ENCODE peak calls at places on chromosomes 5 and 9, in seven cellular contexts. One of them, this sample, is unnamed.

GRCh38 chr5:60023255-60023654 is 129.7 kb upstream of the PDE4D start:
- DNase-seq in fibroblast of villous mesenchyme: no peak
- DNase-seq in CD8-positive, alpha-beta T cell: no peak
- DNase-seq in SK-N-SH: no peak
- DNase-seq in fibroblast of the aortic adventitia: no peak
- DNase-seq in choroid plexus epithelial cell: peak; percentile 59
- DNase-seq in fibroblast of pulmonary artery: no peak
- DNase-seq in this sample: no peak

GRCh38 chr5:36688722-36689121 is 82.3 kb downstream of the SLC1A3 start:
- DNase-seq in fibroblast of the aortic adventitia: no peak
- DNase-seq in fibroblast of pulmonary artery: no peak
- DNase-seq in CD8-positive, alpha-beta T cell: no peak
- DNase-seq in choroid plexus epithelial cell: peak; percentile 25
- DNase-seq in fibroblast of villous mesenchyme: peak; percentile 14
- DNase-seq in SK-N-SH: no peak
- DNase-seq in this sample: peak; percentile 31

GRCh38 chr9:87498046-87498815 is 564 bp downstream of the DAPK1 start:
- DNase-seq in fibroblast of pulmonary artery: peak; percentile 52
- DNase-seq in CD8-positive, alpha-beta T cell: no peak
- DNase-seq in SK-N-SH: peak; percentile 89
- DNase-seq in fibroblast of the aortic adventitia: peak; percentile 28
- DNase-seq in choroid plexus epithelial cell: peak; percentile 32
- DNase-seq in fibroblast of villous mesenchyme: no peak
- DNase-seq in this sample: peak; percentile 58

GRCh38 chr5:139982975-139983240 is 60.2 kb downstream of the NRG2 start:
- DNase-seq in fibroblast of pulmonary artery: no peak
- DNase-seq in fibroblast of villous mesenchyme: no peak
- DNase-seq in choroid plexus epithelial cell: no peak
- DNase-seq in fibroblast of the aortic adventitia: no peak
- DNase-seq in CD8-positive, alpha-beta T cell: no peak
- DNase-seq in SK-N-SH: no peak
- DNase-seq in this sample: no peak

GRCh38 chr5:171893290-171893890 is 107.8 kb downstream of the SMIM23 start:
- DNase-seq in fibroblast of the aortic adventitia: peak; percentile 64
- DNase-seq in CD8-positive, alpha-beta T cell: no peak
- DNase-seq in fibroblast of villous mesenchyme: peak; percentile 46
- DNase-seq in SK-N-SH: no peak
- DNase-seq in fibroblast of pulmonary artery: peak; percentile 65
- DNase-seq in choroid plexus epithelial cell: peak; percentile 63
- DNase-seq in this sample: peak; percentile 82

GRCh38 chr5:137487600-137487999 is 11.5 kb downstream of the SPOCK1 start:
- DNase-seq in fibroblast of pulmonary artery: peak; percentile 89
- DNase-seq in CD8-positive, alpha-beta T cell: no peak
- DNase-seq in fibroblast of villous mesenchyme: peak; percentile 45
- DNase-seq in SK-N-SH: no peak
- DNase-seq in fibroblast of the aortic adventitia: peak; percentile 95
- DNase-seq in choroid plexus epithelial cell: peak; percentile 4
- DNase-seq in this sample: peak; percentile 92

GRCh38 chr5:38468978-38469706 is 87.3 kb downstream of the LIFR start:
- DNase-seq in fibroblast of the aortic adventitia: peak; percentile 28
- DNase-seq in CD8-positive, alpha-beta T cell: no peak
- DNase-seq in SK-N-SH: no peak
- DNase-seq in choroid plexus epithelial cell: peak; percentile 84
- DNase-seq in fibroblast of villous mesenchyme: no peak
- DNase-seq in fibroblast of pulmonary artery: peak; percentile 33
- DNase-seq in this sample: peak; percentile 51

GRCh38 chr9:99105152-99106043 is 485 bp downstream of the TGFBR1 start:
- DNase-seq in SK-N-SH: peak; percentile 90
- DNase-seq in fibroblast of villous mesenchyme: peak; percentile 79
- DNase-seq in fibroblast of the aortic adventitia: peak; percentile 75
- DNase-seq in CD8-positive, alpha-beta T cell: peak; percentile 31
- DNase-seq in choroid plexus epithelial cell: peak; percentile 78
- DNase-seq in fibroblast of pulmonary artery: peak; percentile 71
- DNase-seq in this sample: peak; percentile 86

GRCh38 chr9:136678624-136679023 is 8.6 kb downstream of the AGPAT2 start:
- DNase-seq in fibroblast of villous mesenchyme: no peak
- DNase-seq in fibroblast of the aortic adventitia: no peak
- DNase-seq in SK-N-SH: no peak
- DNase-seq in fibroblast of pulmonary artery: no peak
- DNase-seq in CD8-positive, alpha-beta T cell: no peak
- DNase-seq in choroid plexus epithelial cell: no peak
- DNase-seq in this sample: no peak

GRCh38 chr5:1800470-1801060 is 642 bp upstream of the NDUFS6 start:
- DNase-seq in CD8-positive, alpha-beta T cell: no peak
- DNase-seq in SK-N-SH: no peak
- DNase-seq in fibroblast of the aortic adventitia: peak; percentile 23
- DNase-seq in fibroblast of pulmonary artery: peak; percentile 19
- DNase-seq in choroid plexus epithelial cell: peak; percentile 45
- DNase-seq in fibroblast of villous mesenchyme: peak; percentile 26
- DNase-seq in this sample: peak; percentile 32

GRCh38 chr5:142548739-142549275 is 137.1 kb downstream of the FGF1 start:
- DNase-seq in fibroblast of the aortic adventitia: peak; percentile 97
- DNase-seq in SK-N-SH: peak; percentile 87
- DNase-seq in choroid plexus epithelial cell: peak; percentile 98
- DNase-seq in fibroblast of villous mesenchyme: peak; percentile 98
- DNase-seq in CD8-positive, alpha-beta T cell: no peak
- DNase-seq in fibroblast of pulmonary artery: peak; percentile 98
- DNase-seq in this sample: peak; percentile 99

GRCh38 chr9:133956520-133957076 is 35.5 kb downstream of the VAV2 start:
- DNase-seq in choroid plexus epithelial cell: peak; percentile 53
- DNase-seq in fibroblast of pulmonary artery: peak; percentile 46
- DNase-seq in SK-N-SH: peak; percentile 87
- DNase-seq in fibroblast of the aortic adventitia: peak; percentile 52
- DNase-seq in CD8-positive, alpha-beta T cell: no peak
- DNase-seq in fibroblast of villous mesenchyme: peak; percentile 42
- DNase-seq in this sample: peak; percentile 46

GRCh38 chr9:125755340-125755739 is 8.2 kb downstream of the PBX3 start:
- DNase-seq in CD8-positive, alpha-beta T cell: no peak
- DNase-seq in fibroblast of pulmonary artery: no peak
- DNase-seq in SK-N-SH: peak; percentile 28
- DNase-seq in fibroblast of the aortic adventitia: no peak
- DNase-seq in fibroblast of villous mesenchyme: no peak
- DNase-seq in choroid plexus epithelial cell: no peak
- DNase-seq in this sample: no peak

GRCh38 chr5:131627466-131627865 is 7.6 kb downstream of the RAPGEF6 start:
- DNase-seq in choroid plexus epithelial cell: no peak
- DNase-seq in fibroblast of the aortic adventitia: peak; percentile 61
- DNase-seq in SK-N-SH: no peak
- DNase-seq in fibroblast of pulmonary artery: no peak
- DNase-seq in CD8-positive, alpha-beta T cell: no peak
- DNase-seq in fibroblast of villous mesenchyme: no peak
- DNase-seq in this sample: no peak

GRCh38 chr5:98631311-98632054 is 142.0 kb upstream of the RGMB start:
- DNase-seq in fibroblast of villous mesenchyme: peak; percentile 61
- DNase-seq in fibroblast of the aortic adventitia: peak; percentile 81
- DNase-seq in SK-N-SH: no peak
- DNase-seq in choroid plexus epithelial cell: peak; percentile 69
- DNase-seq in CD8-positive, alpha-beta T cell: no peak
- DNase-seq in fibroblast of pulmonary artery: peak; percentile 39
- DNase-seq in this sample: peak; percentile 65

GRCh38 chr9:98806394-98807069 is 938 bp upstream of the GALNT12 start:
- DNase-seq in fibroblast of pulmonary artery: no peak
- DNase-seq in fibroblast of villous mesenchyme: peak; percentile 18
- DNase-seq in CD8-positive, alpha-beta T cell: no peak
- DNase-seq in choroid plexus epithelial cell: peak; percentile 36
- DNase-seq in fibroblast of the aortic adventitia: peak; percentile 56
- DNase-seq in SK-N-SH: no peak
- DNase-seq in this sample: no peak

GRCh38 chr5:78060421-78060820 is 234.1 kb downstream of the AP3B1 start:
- DNase-seq in SK-N-SH: no peak
- DNase-seq in fibroblast of villous mesenchyme: peak; percentile 10
- DNase-seq in fibroblast of pulmonary artery: peak; percentile 30
- DNase-seq in CD8-positive, alpha-beta T cell: no peak
- DNase-seq in choroid plexus epithelial cell: peak; percentile 74
- DNase-seq in fibroblast of the aortic adventitia: peak; percentile 45
- DNase-seq in this sample: peak; percentile 28

GRCh38 chr5:112684737-112685136 is 52.9 kb upstream of the APC start:
- DNase-seq in fibroblast of pulmonary artery: peak; percentile 49
- DNase-seq in CD8-positive, alpha-beta T cell: no peak
- DNase-seq in fibroblast of the aortic adventitia: peak; percentile 69
- DNase-seq in fibroblast of villous mesenchyme: peak; percentile 37
- DNase-seq in SK-N-SH: no peak
- DNase-seq in choroid plexus epithelial cell: peak; percentile 8
- DNase-seq in this sample: peak; percentile 67

GRCh38 chr9:109349431-109349846 is 28.6 kb upstream of the EPB41L4B start:
- DNase-seq in fibroblast of the aortic adventitia: peak; percentile 93
- DNase-seq in SK-N-SH: no peak
- DNase-seq in CD8-positive, alpha-beta T cell: no peak
- DNase-seq in choroid plexus epithelial cell: peak; percentile 92
- DNase-seq in fibroblast of pulmonary artery: peak; percentile 91
- DNase-seq in fibroblast of villous mesenchyme: peak; percentile 55
- DNase-seq in this sample: peak; percentile 93

GRCh38 chr9:34559616-34560546 is 29.6 kb downstream of the CNTFR start:
- DNase-seq in CD8-positive, alpha-beta T cell: no peak
- DNase-seq in fibroblast of the aortic adventitia: peak; percentile 72
- DNase-seq in fibroblast of pulmonary artery: peak; percentile 84
- DNase-seq in choroid plexus epithelial cell: peak; percentile 72
- DNase-seq in SK-N-SH: peak; percentile 79
- DNase-seq in fibroblast of villous mesenchyme: peak; percentile 70
- DNase-seq in this sample: peak; percentile 76

GRCh38 chr9:37290881-37291485 is 131.5 kb upstream of the GRHPR start:
- DNase-seq in choroid plexus epithelial cell: peak; percentile 93
- DNase-seq in fibroblast of villous mesenchyme: peak; percentile 87
- DNase-seq in fibroblast of the aortic adventitia: peak; percentile 91
- DNase-seq in CD8-positive, alpha-beta T cell: no peak
- DNase-seq in fibroblast of pulmonary artery: peak; percentile 90
- DNase-seq in SK-N-SH: no peak
- DNase-seq in this sample: peak; percentile 80

GRCh38 chr9:127537792-127538191 is 74.3 kb upstream of the STXBP1 start:
- DNase-seq in choroid plexus epithelial cell: no peak
- DNase-seq in fibroblast of villous mesenchyme: no peak
- DNase-seq in fibroblast of the aortic adventitia: no peak
- DNase-seq in SK-N-SH: peak; percentile 59
- DNase-seq in CD8-positive, alpha-beta T cell: no peak
- DNase-seq in fibroblast of pulmonary artery: no peak
- DNase-seq in this sample: no peak

GRCh38 chr5:41908374-41909079 is 4.4 kb downstream of the RIMOC1 start:
- DNase-seq in SK-N-SH: no peak
- DNase-seq in fibroblast of villous mesenchyme: peak; percentile 31
- DNase-seq in CD8-positive, alpha-beta T cell: no peak
- DNase-seq in fibroblast of the aortic adventitia: peak; percentile 73
- DNase-seq in choroid plexus epithelial cell: peak; percentile 72
- DNase-seq in fibroblast of pulmonary artery: peak; percentile 55
- DNase-seq in this sample: peak; percentile 31

GRCh38 chr5:32600057-32600622 is 14.8 kb downstream of the SUB1 start:
- DNase-seq in fibroblast of villous mesenchyme: peak; percentile 61
- DNase-seq in choroid plexus epithelial cell: peak; percentile 58
- DNase-seq in CD8-positive, alpha-beta T cell: no peak
- DNase-seq in fibroblast of the aortic adventitia: peak; percentile 99
- DNase-seq in fibroblast of pulmonary artery: peak; percentile 84
- DNase-seq in SK-N-SH: no peak
- DNase-seq in this sample: peak; percentile 75

DNA sequence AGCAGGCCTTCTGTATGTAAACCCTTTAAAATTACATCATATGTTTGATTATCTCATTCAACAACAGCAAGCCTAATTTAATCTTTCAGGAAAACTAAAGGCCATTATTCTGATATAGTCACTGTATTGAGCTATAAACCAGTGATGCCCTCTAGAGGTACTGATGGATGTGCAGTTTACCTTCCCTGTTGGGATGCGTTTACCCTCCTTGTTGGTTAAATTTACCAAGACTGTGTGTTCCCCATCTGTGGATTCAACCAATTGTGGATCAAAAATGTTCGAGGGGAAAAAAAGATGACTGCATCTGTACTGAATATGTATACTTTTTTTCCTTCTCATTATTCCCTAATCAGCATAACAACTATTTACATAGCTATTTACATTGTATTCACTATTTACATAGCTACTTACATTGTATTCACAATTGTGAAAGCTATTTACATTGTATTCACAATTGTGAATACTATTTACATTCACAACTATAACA is 3.7 kb upstream of the BAAT start:
- DNase-seq in fibroblast of the aortic adventitia: no peak
- DNase-seq in choroid plexus epithelial cell: peak; percentile 30
- DNase-seq in fibroblast of pulmonary artery: no peak
- DNase-seq in SK-N-SH: no peak
- DNase-seq in CD8-positive, alpha-beta T cell: no peak
- DNase-seq in fibroblast of villous mesenchyme: no peak
- DNase-seq in this sample: peak; percentile 9
- TF ChIP-seq CTCF in fibroblast of the aortic adventitia: peak; percentile 39
- TF ChIP-seq CTCF in choroid plexus epithelial cell: peak; percentile 59
- TF ChIP-seq CTCF in fibroblast of pulmonary artery: peak; percentile 60
- TF ChIP-seq CTCF in SK-N-SH: peak; percentile 47
- TF ChIP-seq CTCF in CD8-positive, alpha-beta T cell: no peak
- TF ChIP-seq CTCF in fibroblast of villous mesenchyme: peak; percentile 34
- TF ChIP-seq CTCF in this sample: peak; percentile 30

GRCh38 chr9:123834907-123835562 is 94.9 kb downstream of the DENND1A start:
- DNase-seq in SK-N-SH: no peak
- DNase-seq in fibroblast of villous mesenchyme: peak; percentile 26
- DNase-seq in fibroblast of pulmonary artery: peak; percentile 43
- DNase-seq in CD8-positive, alpha-beta T cell: no peak
- DNase-seq in choroid plexus epithelial cell: peak; percentile 45
- DNase-seq in fibroblast of the aortic adventitia: no peak
- DNase-seq in this sample: peak; percentile 54

GRCh38 chr9:123832858-123833257 is 97.1 kb downstream of the DENND1A start:
- DNase-seq in fibroblast of villous mesenchyme: no peak
- DNase-seq in SK-N-SH: no peak
- DNase-seq in choroid plexus epithelial cell: no peak
- DNase-seq in fibroblast of the aortic adventitia: no peak
- DNase-seq in fibroblast of pulmonary artery: no peak
- DNase-seq in CD8-positive, alpha-beta T cell: no peak
- DNase-seq in this sample: no peak

GRCh38 chr9:123832176-123832575 is 97.8 kb downstream of the DENND1A start:
- DNase-seq in choroid plexus epithelial cell: no peak
- DNase-seq in fibroblast of villous mesenchyme: no peak
- DNase-seq in fibroblast of pulmonary artery: no peak
- DNase-seq in CD8-positive, alpha-beta T cell: no peak
- DNase-seq in fibroblast of the aortic adventitia: no peak
- DNase-seq in SK-N-SH: no peak
- DNase-seq in this sample: no peak

GRCh38 chr9:123835821-123836220 is 94.1 kb downstream of the DENND1A start:
- DNase-seq in fibroblast of pulmonary artery: no peak
- DNase-seq in fibroblast of villous mesenchyme: no peak
- DNase-seq in CD8-positive, alpha-beta T cell: no peak
- DNase-seq in choroid plexus epithelial cell: no peak
- DNase-seq in fibroblast of the aortic adventitia: no peak
- DNase-seq in SK-N-SH: no peak
- DNase-seq in this sample: no peak

GRCh38 chr9:123834218-123834906 is 95.6 kb downstream of the DENND1A start:
- DNase-seq in CD8-positive, alpha-beta T cell: no peak
- DNase-seq in choroid plexus epithelial cell: peak; percentile 44
- DNase-seq in SK-N-SH: no peak
- DNase-seq in fibroblast of the aortic adventitia: no peak
- DNase-seq in fibroblast of villous mesenchyme: peak; percentile 16
- DNase-seq in fibroblast of pulmonary artery: peak; percentile 18
- DNase-seq in this sample: peak; percentile 31
- H3K4me3 ChIP-seq in CD8-positive, alpha-beta T cell: no peak overlapping the region
- H3K4me3 ChIP-seq in choroid plexus epithelial cell: no peak overlapping the region
- H3K4me3 ChIP-seq in SK-N-SH: no peak overlapping the region
- H3K4me3 ChIP-seq in fibroblast of the aortic adventitia: no peak overlapping the region
- H3K4me3 ChIP-seq in fibroblast of villous mesenchyme: peak overlapping the region; percentile 10
- H3K4me3 ChIP-seq in fibroblast of pulmonary artery: no peak overlapping the region
- H3K4me3 ChIP-seq in this sample: no peak overlapping the region

GRCh38 chr9:96620155-96620514 is 492 bp upstream of the CDC14B start:
- DNase-seq in CD8-positive, alpha-beta T cell: no peak
- DNase-seq in fibroblast of the aortic adventitia: no peak
- DNase-seq in fibroblast of villous mesenchyme: no peak
- DNase-seq in choroid plexus epithelial cell: no peak
- DNase-seq in SK-N-SH: no peak
- DNase-seq in fibroblast of pulmonary artery: no peak
- DNase-seq in this sample: no peak
- TF ChIP-seq CTCF in CD8-positive, alpha-beta T cell: no peak
- TF ChIP-seq CTCF in fibroblast of the aortic adventitia: no peak
- TF ChIP-seq CTCF in fibroblast of villous mesenchyme: no peak
- TF ChIP-seq CTCF in choroid plexus epithelial cell: no peak
- TF ChIP-seq CTCF in SK-N-SH: no peak
- TF ChIP-seq CTCF in fibroblast of pulmonary artery: no peak
- TF ChIP-seq CTCF in this sample: no peak

GRCh38 chr9:130039504-130040147 is 3.4 kb downstream of the FNBP1 start:
- DNase-seq in fibroblast of pulmonary artery: no peak
- DNase-seq in fibroblast of villous mesenchyme: no peak
- DNase-seq in CD8-positive, alpha-beta T cell: no peak
- DNase-seq in choroid plexus epithelial cell: peak; percentile 26
- DNase-seq in fibroblast of the aortic adventitia: peak; percentile 23
- DNase-seq in SK-N-SH: peak; percentile 58
- DNase-seq in this sample: no peak
- H3K4me3 ChIP-seq in fibroblast of pulmonary artery: no peak overlapping the region
- H3K4me3 ChIP-seq in fibroblast of villous mesenchyme: no peak overlapping the region
- H3K4me3 ChIP-seq in CD8-positive, alpha-beta T cell: peak overlapping the region; percentile 40
- H3K4me3 ChIP-seq in choroid plexus epithelial cell: no peak overlapping the region
- H3K4me3 ChIP-seq in fibroblast of the aortic adventitia: no peak overlapping the region
- H3K4me3 ChIP-seq in SK-N-SH: no peak overlapping the region
- H3K4me3 ChIP-seq in this sample: no peak overlapping the region

This sample was measured in cardiac fibroblast.